ENCODE peak calls at places on chromosomes 16 and 17, in four cellular contexts. D is stimulated activated CD8-positive, alpha-beta memory T cell treated with anti-CD3 and anti-CD28 coated beads, Interleukin-15, amount 100 ng/mL, for 24 hours; C is heart left ventricle; N is naive thymus-derived CD4-positive, alpha-beta T cell. Y is an unnamed sample.

GRCh38 chr17:56710986-56711385 is 117.5 kb downstream of the NOG start:
- DNase-seq in D (no peak), C (no peak), N (no peak), Y (no peak)

GRCh38 chr17:61444831-61445230 is 7.4 kb upstream of the TBX4 start:
- DNase-seq in D (no peak), C (no peak), N (no peak), Y (no peak)

GRCh38 chr17:70144260-70144846 is 25.0 kb upstream of the KCNJ2 start:
- DNase-seq in D (no peak), C (no peak), N (no peak), Y (no peak)

GRCh38 chr17:32261937-32262510 is 3.6 kb upstream of the RHBDL3 start:
- DNase-seq in D (no peak), C (no peak), N (no peak), Y (no peak)

GRCh38 chr17:68198931-68199836 is 48.7 kb upstream of the AMZ2 start:
- DNase-seq in D (no peak), C (no peak), N (no peak), Y (peak)

GRCh38 chr16:26765087-26765486 is 301.6 kb upstream of the C16orf82 start:
- DNase-seq in D (no peak), C (no peak), N (no peak), Y (no peak)

GRCh38 chr16:67460961-67461360 is 20.0 kb downstream of the ATP6V0D1 start:
- DNase-seq in D (no peak), C (no peak), N (no peak), Y (no peak)

GRCh38 chr16:22318690-22319358 is 21.6 kb downstream of the POLR3E start:
- DNase-seq in D (no peak), C (no peak), N (peak), Y (no peak)

GRCh38 chr16:24036614-24037013 is 200.8 kb downstream of the PRKCB start:
- DNase-seq in D (no peak), C (no peak), N (peak), Y (no peak)

GRCh38 chr16:72015124-72015523 is 6.6 kb downstream of the DHODH start:
- DNase-seq in D (no peak), C (no peak), N (no peak), Y (no peak)

GRCh38 chr16:55341681-55342080 is 17.7 kb downstream of the IRX6 start:
- DNase-seq in D (no peak), C (no peak), N (no peak), Y (no peak)

GRCh38 chr16:17635183-17635582 is 164.4 kb upstream of the XYLT1 start:
- DNase-seq in D (no peak), C (no peak), N (no peak), Y (no peak)

GRCh38 chr17:77666480-77666879 is 292.0 kb upstream of the TNRC6C start:
- DNase-seq in D (no peak), C (no peak), N (no peak), Y (no peak)

GRCh38 chr16:86993426-86994110 is 323.6 kb downstream of the C16orf95 start:
- DNase-seq in D (no peak), C (no peak), N (no peak), Y (no peak)

GRCh38 chr16:8814095-8814806 is 16.6 kb downstream of the PMM2 start:
- DNase-seq in D (no peak), C (no peak), N (no peak), Y (no peak)

GRCh38 chr16:81585785-81586184 is 141.2 kb downstream of the CMIP start:
- DNase-seq in D (no peak), C (peak), N (no peak), Y (peak)

GRCh38 chr17:8799851-8800212 is 667 bp upstream of the MFSD6L start:
- DNase-seq in D (no peak), C (no peak), N (no peak), Y (no peak)

GRCh38 chr17:63445065-63445464 is 1.0 kb downstream of the CYB561 start:
- DNase-seq in D (no peak), C (no peak), N (no peak), Y (no peak)

GRCh38 chr17:41340496-41340895 is 10.1 kb downstream of the KRT33A start:
- DNase-seq in D (no peak), C (no peak), N (no peak), Y (peak)

GRCh38 chr17:64277831-64278562 is 14.9 kb upstream of the TEX2 start:
- DNase-seq in D (no peak), C (no peak), N (no peak), Y (no peak)

Y was measured in H1.